ENCODE peak calls at places on chromosome 1, in five cellular contexts. P is NCI-H510A; O is A549; X is neuronal stem cell; F is activated CD4-positive, alpha-beta T cell treated with anti-CD3 and anti-CD28 coated beads, Interleukin-2, amount 50 U/mL, for 1 hour. U is an unnamed sample.

GRCh38 chr1:37831109-37831508 is 23.1 kb upstream of the YRDC start:
- DNase-seq in P (no peak), O (no peak), X (no peak), F (no peak), U (no peak)

GRCh38 chr1:172326171-172326570 is 94.3 kb upstream of the C1orf105 start:
- DNase-seq in P (no peak), O (no peak), X (no peak), F (no peak), U (no peak)

GRCh38 chr1:66267211-66267940 is 266.6 kb upstream of the SGIP1 start:
- DNase-seq in P (no peak), O (no peak), X (no peak), F (no peak), U (no peak)

GRCh38 chr1:20112279-20113000 is 6.9 kb downstream of the PLA2G2D start:
- DNase-seq in P (no peak), O (no peak), X (no peak), F (no peak), U (no peak)

GRCh38 chr1:58786184-58786926 is 2.5 kb upstream of the JUN start:
- DNase-seq in P (no peak), O (no peak), X (no peak), F (no peak), U (no peak)

GRCh38 chr1:232218955-232219865 is 410.7 kb downstream of the SIPA1L2 start:
- DNase-seq in P (no peak), O (no peak), X (no peak), F (no peak), U (no peak)

GRCh38 chr1:235351898-235352297 is 15.3 kb upstream of the TBCE start:
- DNase-seq in P (no peak), O (no peak), X (no peak), F (no peak), U (no peak)

GRCh38 chr1:53061123-53061858 is 722 bp upstream of the PODN start:
- DNase-seq in P (no peak), O (no peak), X (no peak), F (no peak), U (no peak)

GRCh38 chr1:231162300-231162969 is 577 bp downstream of the TRIM67 start:
- DNase-seq in P (peak), O (peak), X (peak), F (peak), U (no peak)

U was measured in HCT116.